ENCODE peak calls at places on chromosomes 12 and 14, in six cellular contexts. O is neuronal stem cell; K is psoas muscle; T is lung; E is CD8-positive, alpha-beta T cell; I is upper lobe of right lung. W is an unnamed sample. For H3K4me1, the result is how much of the 10 kb centered on the place peaks cover.

GRCh38 chr12:15044461-15044860 is 71.6 kb downstream of the PDE6H start:
- DNase-seq in O (no peak), K (no peak), T (no peak), E (no peak), I (no peak), W (no peak)

GRCh38 chr14:85528080-85528881 is 1.7 kb upstream of the FLRT2 start:
- DNase-seq in O (peak), K (peak), T (no peak), E (no peak), I (peak), W (peak)

GRCh38 chr12:85155791-85156190 is 119.6 kb downstream of the LRRIQ1 start:
- DNase-seq in O (peak), K (no peak), T (no peak), E (no peak), I (no peak), W (no peak)

GRCh38 chr12:123767613-123768012 is 5.5 kb downstream of the DNAH10 start:
- DNase-seq in O (no peak), K (no peak), T (no peak), E (no peak), I (no peak), W (no peak)

GRCh38 chr12:53461059-53461458 is 9.2 kb downstream of the PCBP2 start:
- DNase-seq in O (no peak), K (peak), T (no peak), E (no peak), I (no peak), W (no peak)

GRCh38 chr14:105881021-105881930 is 354.9 kb downstream of the TMEM121 start:
- DNase-seq in O (no peak), K (no peak), T (no peak), E (peak), I (peak), W (no peak)

GRCh38 chr14:99672506-99673327 is 11.4 kb upstream of the CYP46A1 start:
- DNase-seq in O (no peak), K (no peak), T (no peak), E (no peak), I (peak), W (peak)

GRCh38 chr14:71539660-71540285 is 392.5 kb upstream of the RGS6 start:
- DNase-seq in O (no peak), K (no peak), T (no peak), E (no peak), I (no peak), W (no peak)

GRCh38 chr12:55737581-55738112 is 5.3 kb upstream of the GDF11 start:
- DNase-seq in O (no peak), K (no peak), T (no peak), E (no peak), I (no peak), W (no peak)

GRCh38 chr12:93573552-93574223 is 1.2 kb downstream of the SOCS2 start:
- DNase-seq in O (peak), K (no peak), T (no peak), E (no peak), I (no peak), W (no peak)

GRCh38 chr12:53670966-53671365 is 4.9 kb downstream of the ATP5MC2 start:
- DNase-seq in O (no peak), K (no peak), T (no peak), E (no peak), I (no peak), W (no peak)

GRCh38 chr14:54877015-54877702 is 25.5 kb downstream of the GCH1 start:
- DNase-seq in O (no peak), K (no peak), T (no peak), E (no peak), I (no peak), W (no peak)

GRCh38 chr14:75373616-75374015 is 54.2 kb upstream of the JDP2 start:
- DNase-seq in O (no peak), K (no peak), T (no peak), E (no peak), I (no peak), W (no peak)

GRCh38 chr12:75571204-75571603 is 59.8 kb upstream of the KRR1 start:
- DNase-seq in O (no peak), K (no peak), T (no peak), E (no peak), I (no peak), W (no peak)

GRCh38 chr12:104154806-104155205 is 16.8 kb upstream of the NFYB start:
- DNase-seq in O (no peak), K (no peak), T (no peak), E (no peak), I (no peak), W (no peak)

GRCh38 chr12:56947633-56948535 is 9.5 kb downstream of the RDH16 start:
- DNase-seq in O (no peak), K (no peak), T (no peak), E (peak), I (no peak), W (no peak)

GRCh38 chr12:128693771-128694170 is 130.0 kb downstream of the SLC15A4 start:
- DNase-seq in O (no peak), K (no peak), T (no peak), E (no peak), I (no peak), W (no peak)

GRCh38 chr12:107027304-107028053 is 40.5 kb upstream of the MTERF2 start:
- DNase-seq in O (no peak), K (no peak), T (no peak), E (no peak), I (no peak), W (no peak)

GRCh38 chr14:52998376-52999010 is 47.6 kb upstream of the FERMT2 start:
- DNase-seq in O (no peak), K (no peak), T (no peak), E (no peak), I (no peak), W (no peak)

GRCh38 chr12:71610036-71610795 is 53.4 kb downstream of the ZFC3H1 start:
- DNase-seq in O (no peak), K (no peak), T (no peak), E (no peak), I (no peak), W (no peak)

GRCh38 chr12:52055781-52056711 is 4.8 kb downstream of the NR4A1 start:
- DNase-seq in O (no peak), K (no peak), T (no peak), E (no peak), I (no peak), W (peak)

GRCh38 chr14:29926701-29927595 is 699 bp downstream of the PRKD1 start:
- DNase-seq in O (peak), K (peak), T (peak), E (no peak), I (peak), W (peak)

GRCh38 chr12:2794261-2794735 is 472 bp upstream of the FKBP4 start:
- DNase-seq in O (peak), K (peak), T (no peak), E (peak), I (no peak), W (peak)

GRCh38 chr12:89927226-89927698 is 218.6 kb upstream of the ATP2B1 start:
- DNase-seq in O (no peak), K (no peak), T (no peak), E (no peak), I (no peak), W (no peak)

GRCh38 chr14:69005432-69006148 is 26.5 kb upstream of the ACTN1 start:
- DNase-seq in O (peak), K (peak), T (peak), E (no peak), I (no peak), W (peak)

GRCh38 chr14:100285021-100285912 is 21.0 kb downstream of the SLC25A29 start:
- DNase-seq in O (peak), K (peak), T (peak), E (peak), I (peak), W (peak)

GRCh38 chr14:72500234-72500838 is 393.6 kb downstream of the DPF3 start:
- DNase-seq in O (no peak), K (no peak), T (no peak), E (no peak), I (no peak), W (no peak)

GRCh38 chr14:100539319-100539645 is 47.9 kb downstream of the BEGAIN start:
- DNase-seq in O (no peak), K (peak), T (no peak), E (no peak), I (no peak), W (no peak)

GRCh38 chr14:79727900-79728299 is 483.4 kb downstream of the DIO2 start:
- DNase-seq in O (no peak), K (no peak), T (no peak), E (no peak), I (no peak), W (no peak)

GRCh38 chr14:85380891-85381290 is 149.1 kb upstream of the FLRT2 start:
- DNase-seq in O (no peak), K (no peak), T (no peak), E (no peak), I (no peak), W (no peak)

GRCh38 chr12:5433081-5433839 is 1.4 kb downstream of the NTF3 start:
- DNase-seq in O (peak), K (no peak), T (no peak), E (no peak), I (no peak), W (peak)

GRCh38 chr12:116222358-116222757 is 55.1 kb downstream of the MED13L start:
- DNase-seq in O (no peak), K (no peak), T (peak), E (no peak), I (no peak), W (peak)

GRCh38 chr14:53472306-53472705 is 319.2 kb upstream of the DDHD1 start:
- DNase-seq in O (no peak), K (no peak), T (no peak), E (no peak), I (no peak), W (no peak)

GRCh38 chr14:59330455-59330854 is 134.7 kb downstream of the GPR135 start:
- DNase-seq in O (no peak), K (no peak), T (no peak), E (no peak), I (no peak), W (peak)

GRCh38 chr12:76417116-76417515 is 68.9 kb upstream of the BBS10 start:
- DNase-seq in O (no peak), K (no peak), T (no peak), E (no peak), I (no peak), W (no peak)

GRCh38 chr14:59305231-59305630 is 116.8 kb downstream of the DAAM1 start:
- DNase-seq in O (no peak), K (no peak), T (no peak), E (no peak), I (no peak), W (no peak)

GRCh38 chr14:42535397-42535796 is 928.7 kb downstream of the LRFN5 start:
- DNase-seq in O (no peak), K (no peak), T (no peak), E (no peak), I (no peak), W (no peak)

GRCh38 chr12:129193263-129193871 is 340.1 kb downstream of the GLT1D1 start:
- DNase-seq in O (no peak), K (no peak), T (no peak), E (no peak), I (no peak), W (no peak)

GRCh38 chr14:69876848-69877306 is 2.3 kb upstream of the SMOC1 start:
- DNase-seq in O (no peak), K (no peak), T (no peak), E (no peak), I (no peak), W (no peak)

GRCh38 chr12:106227641-106228319 is 20.0 kb downstream of the CKAP4 start:
- DNase-seq in O (no peak), K (no peak), T (peak), E (peak), I (peak), W (peak)

DNA sequence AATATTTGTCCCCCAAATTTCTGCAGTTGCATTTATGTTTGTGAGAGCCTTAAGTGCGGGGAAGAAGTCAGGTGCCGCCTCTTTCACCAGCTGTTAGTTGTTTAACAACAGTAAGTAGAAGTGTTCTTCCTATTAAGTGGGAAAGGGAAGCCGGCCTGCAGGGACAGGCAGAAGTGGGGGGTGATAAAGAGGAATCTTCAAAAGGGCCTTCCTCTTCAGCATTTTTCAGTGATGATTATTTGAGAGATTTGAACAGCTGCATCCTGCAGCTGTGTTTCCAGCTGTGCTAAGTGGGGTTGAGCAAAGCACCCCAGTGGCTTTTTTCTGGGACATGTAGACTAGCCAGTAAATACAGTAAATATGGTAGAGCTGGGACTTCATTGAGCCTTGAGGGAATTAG is 32.1 kb upstream of the SLC38A1 start:
- DNase-seq in O (no peak), K (no peak), T (no peak), E (no peak), I (no peak), W (no peak)
- H3K4me3 ChIP-seq in O (no peak), K (no peak), T (no peak), E (no peak), I (no peak), W (no peak)

DNA sequence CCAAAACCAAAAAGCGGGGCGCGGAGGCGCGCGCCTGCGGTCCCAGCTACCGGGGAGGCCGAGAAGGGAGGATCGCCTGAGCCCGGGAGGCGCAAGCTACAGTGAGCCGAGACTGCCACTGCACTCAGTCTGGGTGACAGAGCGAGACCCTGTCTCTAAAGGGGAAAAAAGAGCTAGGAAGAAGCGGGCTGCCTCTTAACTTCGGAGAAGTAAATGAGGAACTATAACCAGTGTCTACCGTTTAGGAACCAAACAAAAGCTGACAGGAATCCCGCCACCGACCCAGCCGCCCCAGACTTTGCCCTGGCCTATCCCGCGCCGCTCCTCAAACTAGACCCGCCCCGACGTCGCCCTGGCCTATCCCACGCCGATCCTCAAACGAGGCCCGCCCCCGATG is 611 bp upstream of the SIVA1 start:
- DNase-seq in O (no peak), K (no peak), T (no peak), E (no peak), I (no peak), W (no peak)
- H3K4me1 ChIP-seq in O (under half), K (half or more), T (under half), E (under half), I (under half), W (under half)

DNA sequence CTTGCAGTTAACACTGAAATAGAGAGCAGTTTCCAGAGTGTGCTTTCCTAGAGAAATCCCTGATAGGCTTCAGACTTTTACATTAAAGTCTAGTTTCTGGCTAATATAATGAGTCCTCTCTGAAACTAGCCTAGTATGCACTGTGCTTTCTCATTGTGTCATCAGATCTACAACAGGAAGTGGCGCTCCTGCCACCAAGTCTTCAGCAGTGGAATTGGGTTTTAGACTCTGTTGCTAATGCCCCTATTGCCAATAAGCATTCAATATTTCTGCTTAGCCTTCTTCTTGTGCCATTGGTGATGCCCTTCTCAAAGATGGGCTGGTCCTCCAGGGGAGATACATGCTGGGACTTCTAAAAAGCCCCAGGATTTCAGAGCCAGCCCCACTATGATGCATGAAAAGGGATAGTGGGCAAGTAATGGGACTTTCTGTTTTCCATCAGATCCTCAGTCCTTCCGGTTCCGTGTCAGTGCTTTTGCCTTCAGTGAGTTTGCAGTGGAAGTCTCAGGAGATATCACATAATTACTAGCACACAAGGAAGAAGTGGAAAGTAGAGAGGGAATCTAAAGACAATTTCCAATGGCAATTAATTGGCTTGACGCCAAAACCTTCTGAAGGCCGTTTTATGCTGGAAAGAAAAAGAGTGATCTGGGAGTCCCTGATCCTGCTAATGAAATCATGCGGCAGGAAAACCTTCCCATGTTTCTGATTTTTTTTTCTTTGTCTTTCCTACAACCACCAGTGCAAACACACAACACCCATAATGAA is 50.0 kb downstream of the SSPN start:
- DNase-seq in O (no peak), K (no peak), T (no peak), E (no peak), I (no peak), W (no peak)
- H3K4me3 ChIP-seq in O (no peak), K (no peak), T (no peak), E (no peak), I (no peak), W (no peak)

DNA sequence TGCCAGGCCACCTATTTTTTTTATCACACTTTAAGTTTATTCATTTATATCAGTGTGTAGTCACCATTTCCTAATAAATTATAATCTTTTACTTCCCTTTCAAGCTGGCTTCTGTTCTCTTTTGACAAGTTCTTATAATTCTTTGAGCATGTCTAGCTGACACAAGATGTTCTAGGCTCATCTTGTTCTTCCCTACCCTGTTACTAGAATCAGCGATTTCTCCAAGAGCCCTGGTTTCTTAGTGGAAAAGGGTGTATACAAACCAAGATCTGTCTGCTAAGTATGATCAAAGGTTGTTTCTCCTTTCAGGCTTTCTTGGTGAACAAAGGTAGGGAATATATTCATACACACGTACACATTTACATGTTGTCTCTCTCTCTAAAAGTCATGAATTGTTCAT is 51.0 kb downstream of the FGD4 start:
- DNase-seq in O (no peak), K (no peak), T (no peak), E (no peak), I (no peak), W (no peak)
- H3K4me1 ChIP-seq in O (under half), K (under half), T (under half), E (under half), I (under half), W (under half)